ENCODE peak calls at places on chromosomes 13 and 19, in seven cellular contexts. A is tibial nerve, I is brain microvascular endothelial cell, C is progenitor cell of endocrine pancreas, F is neural crest cell, M is fibroblast of lung, L is MCF 10A. P is an unnamed sample.
A peak's percentile ranks its signal among the peaks of the same experiment; 100 is the strongest.

GRCh38 chr13:34591163-34591562 is 350.9 kb upstream of the NBEA start:
- DNase-seq in A (no peak), I (no peak), C (no peak), F (no peak), M (no peak), L (no peak), P (no peak)

GRCh38 chr19:16034958-16035560 is 41.2 kb upstream of the TPM4 start:
- DNase-seq in A (no peak), I (no peak), C (no peak), F (no peak), M (no peak), L (no peak), P (no peak)

GRCh38 chr13:45361596-45362206 is 20.7 kb upstream of the TPT1 start:
- DNase-seq in A (no peak), I (no peak), C (no peak), F (no peak), M (peak; percentile 68), L (peak; percentile 95), P (no peak)

GRCh38 chr19:3154957-3155736 is 19.3 kb downstream of the GNA15 start:
- DNase-seq in A (peak; percentile 48), I (peak; percentile 100), C (no peak), F (no peak), M (peak; percentile 99), L (peak; percentile 100), P (no peak)

GRCh38 chr13:95317037-95317989 is 16.1 kb upstream of the ABCC4 start:
- DNase-seq in A (no peak), I (no peak), C (no peak), F (no peak), M (peak; percentile 47), L (peak; percentile 46), P (no peak)

GRCh38 chr19:54179921-54180452 is 7.0 kb upstream of the TMC4 start:
- DNase-seq in A (no peak), I (peak; percentile 80), C (peak; percentile 59), F (peak; percentile 67), M (peak; percentile 64), L (no peak), P (peak; percentile 85)

GRCh38 chr19:29967623-29968022 is 25.6 kb downstream of the URI1 start:
- DNase-seq in A (no peak), I (peak; percentile 49), C (no peak), F (no peak), M (peak; percentile 49), L (peak; percentile 50), P (no peak)

GRCh38 chr13:45885194-45885593 is 33.6 kb upstream of the SIAH3 start:
- DNase-seq in A (no peak), I (no peak), C (no peak), F (no peak), M (no peak), L (no peak), P (no peak)

GRCh38 chr19:55176116-55176515 is 4.0 kb downstream of the SYT5 start:
- DNase-seq in A (no peak), I (no peak), C (no peak), F (no peak), M (no peak), L (no peak), P (no peak)

GRCh38 chr19:19568802-19569756 is 31.0 kb downstream of the CILP2 start:
- DNase-seq in A (no peak), I (peak; percentile 64), C (no peak), F (no peak), M (peak; percentile 67), L (peak; percentile 33), P (no peak)

GRCh38 chr13:86960876-86961275 is 710.3 kb upstream of the SLITRK5 start:
- DNase-seq in A (no peak), I (no peak), C (no peak), F (no peak), M (peak; percentile 53), L (no peak), P (no peak)

GRCh38 chr13:20901668-20902437 is 693 bp downstream of the XPO4 start:
- DNase-seq in A (no peak), I (no peak), C (peak; percentile 25), F (peak; percentile 11), M (peak; percentile 30), L (peak; percentile 66), P (peak; percentile 55)

GRCh38 chr19:15812059-15812722 is 3.3 kb downstream of the OR10H1 start:
- DNase-seq in A (peak; percentile 7), I (no peak), C (no peak), F (no peak), M (no peak), L (peak; percentile 20), P (no peak)

GRCh38 chr13:21671793-21672680 is 1.2 kb downstream of the FGF9 start:
- DNase-seq in A (no peak), I (no peak), C (no peak), F (no peak), M (no peak), L (no peak), P (peak; percentile 45)

GRCh38 chr13:113737803-113738202 is 21.2 kb upstream of the TMEM255B start:
- DNase-seq in A (no peak), I (no peak), C (no peak), F (no peak), M (no peak), L (no peak), P (no peak)

GRCh38 chr13:44416297-44416696 is 42.7 kb downstream of the SERP2 start:
- DNase-seq in A (no peak), I (no peak), C (no peak), F (no peak), M (no peak), L (no peak), P (no peak)

GRCh38 chr19:11422163-11423068 is 3.3 kb upstream of the RGL3 start:
- DNase-seq in A (peak; percentile 56), I (peak; percentile 33), C (peak; percentile 42), F (peak; percentile 26), M (peak; percentile 17), L (peak; percentile 45), P (peak; percentile 64)

GRCh38 chr19:13692096-13692495 is 72.2 kb upstream of the MRI1 start:
- DNase-seq in A (no peak), I (no peak), C (no peak), F (no peak), M (peak; percentile 84), L (peak; percentile 62), P (no peak)

GRCh38 chr13:32425158-32425557 is 2.8 kb downstream of the N4BP2L1 start:
- DNase-seq in A (no peak), I (no peak), C (no peak), F (no peak), M (no peak), L (no peak), P (no peak)

GRCh38 chr13:24288870-24289269 is 20.5 kb upstream of the C1QTNF9 start:
- DNase-seq in A (no peak), I (no peak), C (no peak), F (no peak), M (no peak), L (no peak), P (no peak)

GRCh38 chr13:48562296-48563066 is 29.6 kb upstream of the RCBTB2 start:
- DNase-seq in A (no peak), I (no peak), C (no peak), F (no peak), M (peak; percentile 33), L (no peak), P (no peak)

GRCh38 chr13:30159446-30159839 is 147.9 kb downstream of the KATNAL1 start:
- DNase-seq in A (no peak), I (peak; percentile 93), C (no peak), F (no peak), M (peak; percentile 91), L (peak; percentile 70), P (no peak)

GRCh38 chr13:113102727-113103126 is 2.9 kb upstream of the F7 start:
- DNase-seq in A (no peak), I (no peak), C (no peak), F (no peak), M (no peak), L (no peak), P (no peak)

DNA sequence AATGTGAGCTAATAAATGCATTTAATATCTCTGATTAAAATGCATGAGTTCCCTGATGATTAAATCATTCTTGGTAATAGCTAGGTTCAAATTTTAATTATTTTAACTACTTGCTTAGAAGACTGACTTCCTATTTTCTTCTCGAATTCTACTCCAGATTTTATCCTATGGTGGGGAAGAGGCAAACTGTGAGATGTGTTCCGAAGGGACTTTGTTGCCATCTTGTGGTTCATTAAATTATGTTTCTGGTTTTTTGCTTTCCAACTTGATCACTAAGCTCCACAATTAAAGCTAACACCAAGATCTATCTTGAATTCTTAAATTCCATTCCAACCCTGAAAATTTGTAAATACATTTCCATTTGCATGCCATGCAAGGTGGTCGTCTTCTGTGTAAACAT is 538.4 kb upstream of the PCDH20 start:
- DNase-seq in A (no peak), I (no peak), C (no peak), F (no peak), M (peak; percentile 5), L (peak; percentile 52), P (no peak)
- TF ChIP-seq CTCF in A (no peak), I (peak; percentile 36), C (peak; percentile 69), F (peak; percentile 68), M (peak; percentile 43), L (peak; percentile 45), P (no peak)

DNA sequence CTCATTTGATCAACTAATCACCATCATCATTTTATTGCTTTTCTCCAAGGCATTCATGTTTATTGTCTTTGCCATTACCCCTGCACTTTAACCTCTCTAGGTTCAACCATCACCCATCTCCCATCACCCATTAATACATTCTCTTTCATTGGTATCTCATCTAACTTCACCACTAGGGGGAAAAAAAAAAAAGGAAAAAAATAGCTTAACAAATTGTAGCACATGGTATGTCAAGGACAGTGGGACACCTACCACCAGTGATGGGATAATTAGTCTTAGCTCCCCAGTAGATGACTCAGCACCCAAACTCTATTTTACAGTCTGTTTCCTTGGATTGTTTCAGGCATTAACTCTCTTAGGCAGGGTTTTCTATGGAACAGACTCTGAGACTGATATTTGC is 1770.2 kb upstream of the MIR17HG start:
- DNase-seq in A (no peak), I (no peak), C (no peak), F (no peak), M (no peak), L (no peak), P (no peak)
- TF ChIP-seq CTCF in A (no peak), I (no peak), C (no peak), F (peak; percentile 35), M (no peak), L (no peak), P (peak; percentile 56)

GRCh38 chr19:45902651-45903625 is 525 bp upstream of the MYPOP start:
- DNase-seq in A (peak; percentile 91), I (peak; percentile 94), C (peak; percentile 99), F (peak; percentile 99), M (peak; percentile 89), L (peak; percentile 98), P (peak; percentile 99)
- TF ChIP-seq CTCF in A (no peak), I (no peak), C (peak; percentile 11), F (no peak), M (no peak), L (no peak), P (no peak)

GRCh38 chr19:28531979-28532378 is 681.0 kb downstream of the UQCRFS1 start:
- DNase-seq in A (no peak), I (no peak), C (no peak), F (no peak), M (no peak), L (no peak), P (no peak)

GRCh38 chr19:28532765-28533341 is 680.1 kb downstream of the UQCRFS1 start:
- DNase-seq in A (no peak), I (no peak), C (no peak), F (no peak), M (no peak), L (no peak), P (no peak)

GRCh38 chr19:28537079-28537478 is 675.9 kb downstream of the UQCRFS1 start:
- DNase-seq in A (no peak), I (no peak), C (no peak), F (no peak), M (no peak), L (no peak), P (no peak)

GRCh38 chr19:28535352-28535775 is 677.6 kb downstream of the UQCRFS1 start:
- DNase-seq in A (no peak), I (no peak), C (no peak), F (no peak), M (no peak), L (no peak), P (no peak)

GRCh38 chr19:28534740-28535351 is 678.1 kb downstream of the UQCRFS1 start:
- DNase-seq in A (no peak), I (no peak), C (no peak), F (no peak), M (no peak), L (no peak), P (no peak)
- TF ChIP-seq CTCF in A (no peak), I (no peak), C (no peak), F (no peak), M (no peak), L (no peak), P (no peak)

P was measured in glutamatergic neuron.